ENCODE peak calls at places on chromosomes 2 and 18, in eight cellular contexts. G is coronary artery; X is ascending aorta; E is body of pancreas; N is psoas muscle; D is CD8-positive, alpha-beta T cell; F is tibial nerve; H is AG04450. O is an unnamed sample.

GRCh38 chr2:156803243-156803642 is 367.1 kb downstream of the GPD2 start:
- DNase-seq in F (no peak), H (no peak), E (peak), G (no peak), N (no peak), X (no peak), D (no peak), O (no peak)

GRCh38 chr2:121682396-121683298 is 33.4 kb upstream of the CLASP1 start:
- DNase-seq in D (no peak), H (no peak), E (no peak), F (no peak), G (no peak), N (no peak), X (no peak), O (no peak)

GRCh38 chr2:158656492-158657190 is 138.5 kb upstream of the DAPL1 start:
- DNase-seq in E (no peak), D (no peak), N (no peak), G (no peak), F (no peak), H (no peak), X (no peak), O (no peak)

GRCh38 chr2:61177727-61178549 is 15.9 kb downstream of the C2orf74 start:
- DNase-seq in X (peak), F (peak), G (peak), E (peak), N (peak), D (peak), H (no peak), O (peak)

GRCh38 chr2:241852116-241852980 is 6.3 kb downstream of the PDCD1 start:
- DNase-seq in H (no peak), E (no peak), F (no peak), G (no peak), X (peak), N (no peak), D (peak), O (peak)

GRCh38 chr2:6826081-6826913 is 39.4 kb downstream of the CMPK2 start:
- DNase-seq in H (no peak), G (no peak), N (no peak), E (peak), F (peak), X (no peak), D (peak), O (no peak)

GRCh38 chr18:3067213-3068118 is 54.5 kb upstream of the LPIN2 start:
- DNase-seq in N (no peak), D (no peak), H (no peak), G (no peak), F (no peak), E (no peak), X (no peak), O (no peak)

GRCh38 chr2:28713582-28714292 is 37.9 kb upstream of the PPP1CB start:
- DNase-seq in D (no peak), G (no peak), X (no peak), N (no peak), F (no peak), H (no peak), E (no peak), O (no peak)

GRCh38 chr2:177758591-177759371 is 313.8 kb downstream of the PDE11A start:
- DNase-seq in X (no peak), N (peak), D (no peak), G (no peak), H (no peak), E (peak), F (peak), O (no peak)

GRCh38 chr2:12352891-12353290 is 363.8 kb upstream of the TRIB2 start:
- DNase-seq in X (no peak), F (no peak), H (no peak), E (peak), N (no peak), G (no peak), D (no peak), O (no peak)

GRCh38 chr18:21489119-21489750 is 111.3 kb downstream of the ESCO1 start:
- DNase-seq in H (peak), D (no peak), F (peak), E (peak), G (no peak), X (no peak), N (no peak), O (no peak)

GRCh38 chr2:117123362-117123761 is 691.1 kb upstream of the DDX18 start:
- DNase-seq in N (no peak), E (no peak), H (no peak), G (no peak), X (no peak), D (no peak), F (no peak), O (no peak)

GRCh38 chr2:117127680-117128079 is 686.8 kb upstream of the DDX18 start:
- DNase-seq in G (no peak), X (no peak), D (no peak), N (no peak), E (no peak), F (no peak), H (no peak), O (no peak)

GRCh38 chr2:117126656-117127055 is 687.8 kb upstream of the DDX18 start:
- DNase-seq in X (no peak), G (no peak), F (no peak), E (no peak), H (no peak), N (no peak), D (no peak), O (no peak)

DNA sequence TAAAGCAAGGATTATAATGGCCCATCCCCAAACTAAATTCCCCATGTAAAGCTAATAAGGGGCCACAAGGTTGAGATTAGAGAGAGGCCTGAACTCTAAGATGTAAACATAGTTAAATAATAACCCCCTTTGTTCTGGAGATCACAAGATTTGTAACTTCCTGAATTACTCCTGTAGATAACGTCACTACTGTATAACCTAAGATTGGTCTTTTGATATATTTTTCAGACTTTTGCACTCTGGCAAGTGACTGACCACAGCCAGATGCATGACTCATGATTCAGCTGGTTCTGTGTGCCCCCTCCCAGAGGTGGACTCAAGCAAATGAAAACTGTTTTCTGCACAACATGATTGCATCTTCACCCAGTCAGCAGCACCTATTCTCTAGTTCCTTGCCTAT is 686.0 kb upstream of the DDX18 start:
- DNase-seq in G (no peak), N (no peak), H (no peak), X (no peak), F (no peak), D (no peak), E (no peak), O (no peak)
- TF ChIP-seq CTCF in G (no peak), N (no peak), H (no peak), X (no peak), F (no peak), D (no peak), E (no peak), O (no peak)

GRCh38 chr2:33437815-33438214 is 38.6 kb upstream of the RASGRP3 start:
- DNase-seq in X (no peak), N (no peak), F (no peak), H (no peak), D (no peak), G (no peak), E (no peak), O (no peak)

GRCh38 chr2:33436083-33436482 is 40.4 kb upstream of the RASGRP3 start:
- DNase-seq in G (no peak), H (no peak), D (no peak), F (no peak), X (no peak), N (no peak), E (no peak), O (no peak)

GRCh38 chr2:33433279-33434235 is 42.9 kb upstream of the RASGRP3 start:
- DNase-seq in N (no peak), X (no peak), D (no peak), E (no peak), G (no peak), H (no peak), F (peak), O (no peak)

GRCh38 chr2:33435518-33435917 is 40.9 kb upstream of the RASGRP3 start:
- DNase-seq in N (no peak), E (no peak), G (no peak), D (no peak), F (no peak), H (no peak), X (no peak), O (no peak)

DNA sequence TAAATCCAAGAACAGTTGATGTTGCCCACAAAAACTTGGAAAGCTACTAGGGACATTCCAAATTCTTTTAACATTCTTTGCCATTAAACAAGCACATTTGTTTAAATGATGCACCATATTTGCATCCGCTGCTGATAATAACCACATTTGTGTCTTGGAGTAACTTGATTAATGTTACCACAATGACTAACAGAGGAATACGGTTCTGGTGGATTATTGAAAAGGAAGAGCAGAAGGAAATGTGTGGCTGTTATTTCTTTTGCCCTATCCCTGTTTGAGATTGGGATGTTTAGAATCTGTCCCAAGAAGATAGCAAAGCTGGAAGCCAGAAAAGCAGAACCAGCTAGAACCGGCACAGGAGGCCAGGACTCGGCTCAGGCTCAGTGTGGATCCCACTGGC is 39.2 kb upstream of the RASGRP3 start:
- DNase-seq in F (no peak), N (no peak), G (no peak), H (peak), D (no peak), E (no peak), X (no peak), O (no peak)
- H3K27ac ChIP-seq in F (peak), N (peak), G (peak), H (no peak), D (no peak), E (peak), X (peak), O (no peak)

GRCh38 chr2:55063713-55064323 is 13.6 kb upstream of the RTN4 start:
- DNase-seq in N (no peak), F (no peak), E (peak), H (no peak), X (no peak), D (no peak), G (no peak), O (no peak)
- TF ChIP-seq CTCF in N (no peak), F (no peak), E (no peak), H (no peak), X (no peak), D (no peak), G (no peak), O (peak)

GRCh38 chr2:44246436-44246835 is 28.8 kb upstream of the SLC3A1 start:
- DNase-seq in X (no peak), D (no peak), E (no peak), N (no peak), H (no peak), G (no peak), F (no peak), O (no peak)

GRCh38 chr2:44250376-44250775 is 24.9 kb upstream of the SLC3A1 start:
- DNase-seq in H (no peak), F (no peak), G (no peak), N (no peak), X (no peak), E (no peak), D (no peak), O (no peak)

GRCh38 chr2:44246840-44247369 is 28.4 kb upstream of the SLC3A1 start:
- DNase-seq in X (no peak), D (no peak), F (no peak), N (no peak), G (no peak), H (no peak), E (no peak), O (no peak)

GRCh38 chr2:44245068-44245861 is 30.0 kb upstream of the SLC3A1 start:
- DNase-seq in E (peak), F (no peak), X (no peak), G (no peak), H (no peak), N (no peak), D (no peak), O (no peak)

GRCh38 chr2:44247924-44248323 is 27.4 kb upstream of the SLC3A1 start:
- DNase-seq in G (no peak), H (no peak), D (no peak), N (no peak), E (no peak), F (no peak), X (no peak), O (no peak)
- H3K27ac ChIP-seq in G (no peak), H (no peak), D (no peak), N (no peak), E (peak), F (no peak), X (no peak), O (no peak)

DNA sequence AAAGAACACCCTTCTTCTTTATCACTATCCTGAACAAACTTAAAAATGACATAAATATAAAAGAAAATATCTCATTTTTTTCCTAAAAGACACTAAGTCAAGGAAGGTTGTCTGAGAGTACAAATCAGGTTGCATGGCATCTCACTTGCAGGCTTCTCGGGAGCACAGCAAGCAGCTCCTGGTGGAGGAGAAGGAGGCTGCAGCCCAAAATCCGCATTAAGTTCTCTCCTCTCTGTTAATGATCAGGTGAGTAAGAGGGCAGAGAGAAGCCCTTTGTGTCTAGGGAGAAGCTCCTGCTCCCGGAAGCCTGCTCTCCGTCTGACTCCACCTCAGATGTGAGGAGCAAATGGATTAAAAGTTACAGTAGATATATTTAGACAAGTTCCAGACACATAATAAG is 35.0 kb upstream of the DOK6 start:
- DNase-seq in H (no peak), D (no peak), N (no peak), G (no peak), X (no peak), E (no peak), F (no peak), O (no peak)
- TF ChIP-seq CTCF in H (no peak), D (no peak), N (no peak), G (no peak), X (no peak), E (no peak), F (no peak), O (no peak)

O was measured in upper lobe of right lung.